ENCODE peak calls at places on chromosomes 7 and 10, in eight cellular contexts. One of them, this sample, is unnamed.

GRCh38 chr7:157586426-157586955 is 249.7 kb downstream of the DNAJB6 start:
- DNase-seq in stimulated activated CD4-positive, alpha-beta T cell treated with anti-CD3 and anti-CD28 coated beads, Interleukin-12 subunit alpha, Interleukin-12 subunit beta, amount 100 ng/mL, for 4 hours: no peak
- DNase-seq in SW 1271: no peak
- DNase-seq in H4: no peak
- DNase-seq in fibroblast of the aortic adventitia: no peak
- DNase-seq in hepatic stellate cell: no peak
- DNase-seq in G401: no peak
- DNase-seq in AG09309: no peak
- DNase-seq in this sample: no peak

GRCh38 chr7:27745064-27745583 is 5.2 kb downstream of the TAX1BP1 start:
- DNase-seq in SW 1271: peak; percentile 80
- DNase-seq in stimulated activated CD4-positive, alpha-beta T cell treated with anti-CD3 and anti-CD28 coated beads, Interleukin-12 subunit alpha, Interleukin-12 subunit beta, amount 100 ng/mL, for 4 hours: no peak
- DNase-seq in fibroblast of the aortic adventitia: peak; percentile 88
- DNase-seq in AG09309: no peak
- DNase-seq in H4: peak; percentile 98
- DNase-seq in G401: peak; percentile 47
- DNase-seq in hepatic stellate cell: peak; percentile 69
- DNase-seq in this sample: no peak

GRCh38 chr7:107890962-107891618 is at the start of gene DLD:
- DNase-seq in SW 1271: peak; percentile 88
- DNase-seq in G401: peak; percentile 95
- DNase-seq in AG09309: peak; percentile 41
- DNase-seq in fibroblast of the aortic adventitia: peak; percentile 89
- DNase-seq in stimulated activated CD4-positive, alpha-beta T cell treated with anti-CD3 and anti-CD28 coated beads, Interleukin-12 subunit alpha, Interleukin-12 subunit beta, amount 100 ng/mL, for 4 hours: peak; percentile 90
- DNase-seq in hepatic stellate cell: peak; percentile 95
- DNase-seq in H4: peak; percentile 94
- DNase-seq in this sample: peak; percentile 93

GRCh38 chr7:36202347-36202896 is 49.4 kb downstream of the EEPD1 start:
- DNase-seq in fibroblast of the aortic adventitia: no peak
- DNase-seq in stimulated activated CD4-positive, alpha-beta T cell treated with anti-CD3 and anti-CD28 coated beads, Interleukin-12 subunit alpha, Interleukin-12 subunit beta, amount 100 ng/mL, for 4 hours: no peak
- DNase-seq in hepatic stellate cell: no peak
- DNase-seq in SW 1271: no peak
- DNase-seq in H4: no peak
- DNase-seq in G401: no peak
- DNase-seq in AG09309: no peak
- DNase-seq in this sample: no peak

GRCh38 chr10:87557409-87557808 is 52.7 kb downstream of the MINPP1 start:
- DNase-seq in hepatic stellate cell: no peak
- DNase-seq in fibroblast of the aortic adventitia: no peak
- DNase-seq in H4: no peak
- DNase-seq in stimulated activated CD4-positive, alpha-beta T cell treated with anti-CD3 and anti-CD28 coated beads, Interleukin-12 subunit alpha, Interleukin-12 subunit beta, amount 100 ng/mL, for 4 hours: no peak
- DNase-seq in SW 1271: no peak
- DNase-seq in AG09309: no peak
- DNase-seq in G401: no peak
- DNase-seq in this sample: no peak

GRCh38 chr7:130461256-130461655 is 20.4 kb upstream of the CEP41 start:
- DNase-seq in SW 1271: no peak
- DNase-seq in fibroblast of the aortic adventitia: no peak
- DNase-seq in hepatic stellate cell: peak; percentile 16
- DNase-seq in stimulated activated CD4-positive, alpha-beta T cell treated with anti-CD3 and anti-CD28 coated beads, Interleukin-12 subunit alpha, Interleukin-12 subunit beta, amount 100 ng/mL, for 4 hours: no peak
- DNase-seq in G401: no peak
- DNase-seq in AG09309: no peak
- DNase-seq in H4: no peak
- DNase-seq in this sample: no peak

GRCh38 chr10:22821501-22821900 is 106.4 kb upstream of the ARMC3 start:
- DNase-seq in SW 1271: no peak
- DNase-seq in AG09309: peak; percentile 83
- DNase-seq in hepatic stellate cell: peak; percentile 33
- DNase-seq in stimulated activated CD4-positive, alpha-beta T cell treated with anti-CD3 and anti-CD28 coated beads, Interleukin-12 subunit alpha, Interleukin-12 subunit beta, amount 100 ng/mL, for 4 hours: no peak
- DNase-seq in G401: no peak
- DNase-seq in fibroblast of the aortic adventitia: peak; percentile 54
- DNase-seq in H4: peak; percentile 21
- DNase-seq in this sample: no peak

GRCh38 chr10:33887188-33887587 is 552.7 kb upstream of the NRP1 start:
- DNase-seq in hepatic stellate cell: no peak
- DNase-seq in SW 1271: no peak
- DNase-seq in fibroblast of the aortic adventitia: no peak
- DNase-seq in AG09309: no peak
- DNase-seq in stimulated activated CD4-positive, alpha-beta T cell treated with anti-CD3 and anti-CD28 coated beads, Interleukin-12 subunit alpha, Interleukin-12 subunit beta, amount 100 ng/mL, for 4 hours: no peak
- DNase-seq in G401: no peak
- DNase-seq in H4: no peak
- DNase-seq in this sample: no peak

GRCh38 chr10:17062493-17063487 is 66.8 kb downstream of the CUBN start:
- DNase-seq in stimulated activated CD4-positive, alpha-beta T cell treated with anti-CD3 and anti-CD28 coated beads, Interleukin-12 subunit alpha, Interleukin-12 subunit beta, amount 100 ng/mL, for 4 hours: no peak
- DNase-seq in SW 1271: peak; percentile 93
- DNase-seq in G401: no peak
- DNase-seq in AG09309: no peak
- DNase-seq in hepatic stellate cell: peak; percentile 34
- DNase-seq in fibroblast of the aortic adventitia: peak; percentile 89
- DNase-seq in H4: peak; percentile 78
- DNase-seq in this sample: no peak

GRCh38 chr10:27620425-27621397 is 116.6 kb downstream of the RAB18 start:
- DNase-seq in G401: no peak
- DNase-seq in SW 1271: no peak
- DNase-seq in stimulated activated CD4-positive, alpha-beta T cell treated with anti-CD3 and anti-CD28 coated beads, Interleukin-12 subunit alpha, Interleukin-12 subunit beta, amount 100 ng/mL, for 4 hours: no peak
- DNase-seq in hepatic stellate cell: peak; percentile 55
- DNase-seq in fibroblast of the aortic adventitia: peak; percentile 47
- DNase-seq in H4: no peak
- DNase-seq in AG09309: peak; percentile 92
- DNase-seq in this sample: no peak

GRCh38 chr10:56605043-56605442 is 244.0 kb upstream of the ZWINT start:
- DNase-seq in hepatic stellate cell: no peak
- DNase-seq in G401: no peak
- DNase-seq in SW 1271: no peak
- DNase-seq in stimulated activated CD4-positive, alpha-beta T cell treated with anti-CD3 and anti-CD28 coated beads, Interleukin-12 subunit alpha, Interleukin-12 subunit beta, amount 100 ng/mL, for 4 hours: no peak
- DNase-seq in fibroblast of the aortic adventitia: no peak
- DNase-seq in H4: no peak
- DNase-seq in AG09309: no peak
- DNase-seq in this sample: no peak

GRCh38 chr10:13039761-13040160 is 38.2 kb upstream of the CCDC3 start:
- DNase-seq in G401: no peak
- DNase-seq in stimulated activated CD4-positive, alpha-beta T cell treated with anti-CD3 and anti-CD28 coated beads, Interleukin-12 subunit alpha, Interleukin-12 subunit beta, amount 100 ng/mL, for 4 hours: no peak
- DNase-seq in SW 1271: no peak
- DNase-seq in fibroblast of the aortic adventitia: no peak
- DNase-seq in H4: no peak
- DNase-seq in hepatic stellate cell: no peak
- DNase-seq in AG09309: no peak
- DNase-seq in this sample: no peak

GRCh38 chr10:48366261-48366660 is 59.8 kb downstream of the MAPK8 start:
- DNase-seq in stimulated activated CD4-positive, alpha-beta T cell treated with anti-CD3 and anti-CD28 coated beads, Interleukin-12 subunit alpha, Interleukin-12 subunit beta, amount 100 ng/mL, for 4 hours: no peak
- DNase-seq in AG09309: no peak
- DNase-seq in H4: peak; percentile 15
- DNase-seq in fibroblast of the aortic adventitia: no peak
- DNase-seq in G401: no peak
- DNase-seq in SW 1271: no peak
- DNase-seq in hepatic stellate cell: no peak
- DNase-seq in this sample: no peak

GRCh38 chr10:91953600-91954140 is 30.1 kb downstream of the BTAF1 start:
- DNase-seq in stimulated activated CD4-positive, alpha-beta T cell treated with anti-CD3 and anti-CD28 coated beads, Interleukin-12 subunit alpha, Interleukin-12 subunit beta, amount 100 ng/mL, for 4 hours: no peak
- DNase-seq in hepatic stellate cell: no peak
- DNase-seq in fibroblast of the aortic adventitia: no peak
- DNase-seq in H4: no peak
- DNase-seq in SW 1271: no peak
- DNase-seq in G401: no peak
- DNase-seq in AG09309: no peak
- DNase-seq in this sample: no peak

GRCh38 chr7:140673063-140673769 is 471 bp downstream of the ADCK2 start:
- DNase-seq in H4: no peak
- DNase-seq in stimulated activated CD4-positive, alpha-beta T cell treated with anti-CD3 and anti-CD28 coated beads, Interleukin-12 subunit alpha, Interleukin-12 subunit beta, amount 100 ng/mL, for 4 hours: peak; percentile 60
- DNase-seq in fibroblast of the aortic adventitia: no peak
- DNase-seq in hepatic stellate cell: peak; percentile 48
- DNase-seq in SW 1271: no peak
- DNase-seq in AG09309: no peak
- DNase-seq in G401: peak; percentile 78
- DNase-seq in this sample: peak; percentile 17

GRCh38 chr10:69866688-69867461 is 65.2 kb downstream of the COL13A1 start:
- DNase-seq in stimulated activated CD4-positive, alpha-beta T cell treated with anti-CD3 and anti-CD28 coated beads, Interleukin-12 subunit alpha, Interleukin-12 subunit beta, amount 100 ng/mL, for 4 hours: no peak
- DNase-seq in G401: no peak
- DNase-seq in SW 1271: no peak
- DNase-seq in hepatic stellate cell: peak; percentile 85
- DNase-seq in fibroblast of the aortic adventitia: peak; percentile 89
- DNase-seq in H4: peak; percentile 74
- DNase-seq in AG09309: no peak
- DNase-seq in this sample: no peak

GRCh38 chr7:17830206-17830605 is 110.1 kb downstream of the SNX13 start:
- DNase-seq in hepatic stellate cell: no peak
- DNase-seq in AG09309: peak; percentile 18
- DNase-seq in SW 1271: no peak
- DNase-seq in fibroblast of the aortic adventitia: peak; percentile 4
- DNase-seq in H4: no peak
- DNase-seq in stimulated activated CD4-positive, alpha-beta T cell treated with anti-CD3 and anti-CD28 coated beads, Interleukin-12 subunit alpha, Interleukin-12 subunit beta, amount 100 ng/mL, for 4 hours: no peak
- DNase-seq in G401: no peak
- DNase-seq in this sample: no peak

GRCh38 chr7:4681218-4681851 is 760 bp upstream of the FOXK1 start:
- DNase-seq in fibroblast of the aortic adventitia: no peak
- DNase-seq in G401: no peak
- DNase-seq in SW 1271: no peak
- DNase-seq in stimulated activated CD4-positive, alpha-beta T cell treated with anti-CD3 and anti-CD28 coated beads, Interleukin-12 subunit alpha, Interleukin-12 subunit beta, amount 100 ng/mL, for 4 hours: peak; percentile 26
- DNase-seq in AG09309: no peak
- DNase-seq in hepatic stellate cell: no peak
- DNase-seq in H4: no peak
- DNase-seq in this sample: no peak

GRCh38 chr7:116571037-116571436 is 46.2 kb downstream of the CAV1 start:
- DNase-seq in hepatic stellate cell: peak; percentile 17
- DNase-seq in fibroblast of the aortic adventitia: peak; percentile 87
- DNase-seq in H4: peak; percentile 56
- DNase-seq in stimulated activated CD4-positive, alpha-beta T cell treated with anti-CD3 and anti-CD28 coated beads, Interleukin-12 subunit alpha, Interleukin-12 subunit beta, amount 100 ng/mL, for 4 hours: no peak
- DNase-seq in G401: no peak
- DNase-seq in AG09309: peak; percentile 66
- DNase-seq in SW 1271: peak; percentile 22
- DNase-seq in this sample: no peak

This sample was measured in nucleus accumbens.